ENCODE peak calls at places on chromosome 2, in seven cellular contexts. A, L, N, G, D, Q and F are unnamed samples.

GRCh38 chr2:133968446-133968845 is 285.4 kb upstream of the MGAT5 start:
- DNase-seq in A (no peak), L (no peak), N (no peak), G (no peak), D (no peak), Q (no peak), F (no peak)

GRCh38 chr2:124024491-124025348 is at the start of gene CNTNAP5:
- DNase-seq in A (no peak), L (peak; percentile 35), N (peak; percentile 6), G (peak; percentile 1), D (no peak), Q (peak; percentile 65), F (no peak)

GRCh38 chr2:222311321-222311977 is 12.7 kb upstream of the PAX3 start:
- DNase-seq in A (no peak), L (no peak), N (no peak), G (no peak), D (no peak), Q (no peak), F (no peak)

GRCh38 chr2:120177011-120177621 is 46.1 kb downstream of the TMEM185B start:
- DNase-seq in A (peak; percentile 11), L (peak; percentile 18), N (no peak), G (no peak), D (no peak), Q (peak; percentile 70), F (no peak)

GRCh38 chr2:50401772-50402653 is 629.9 kb downstream of the NRXN1 start:
- DNase-seq in A (no peak), L (peak; percentile 28), N (peak; percentile 68), G (peak; percentile 9), D (peak; percentile 18), Q (no peak), F (no peak)

GRCh38 chr2:219497495-219498279 is 1.0 kb upstream of the GMPPA start:
- DNase-seq in A (peak; percentile 68), L (peak; percentile 81), N (peak; percentile 53), G (no peak), D (peak; percentile 81), Q (peak; percentile 94), F (no peak)

GRCh38 chr2:70978388-70979357 is at the start of gene ANKRD53:
- DNase-seq in A (no peak), L (peak; percentile 55), N (no peak), G (no peak), D (no peak), Q (peak; percentile 78), F (no peak)

GRCh38 chr2:109516445-109517117 is 97.2 kb downstream of the SEPTIN10 start:
- DNase-seq in A (no peak), L (peak; percentile 31), N (peak; percentile 27), G (no peak), D (peak; percentile 61), Q (no peak), F (no peak)

GRCh38 chr2:240595381-240596079 is 9.0 kb downstream of the CAPN10 start:
- DNase-seq in A (peak; percentile 7), L (peak; percentile 13), N (peak; percentile 42), G (no peak), D (no peak), Q (peak; percentile 55), F (no peak)

GRCh38 chr2:177298191-177298590 is 33.7 kb upstream of the NFE2L2 start:
- DNase-seq in A (no peak), L (no peak), N (no peak), G (no peak), D (peak; percentile 18), Q (no peak), F (peak; percentile 49)

GRCh38 chr2:177598321-177598922 is 205.8 kb downstream of the AGPS start:
- DNase-seq in A (no peak), L (no peak), N (no peak), G (no peak), D (no peak), Q (no peak), F (peak; percentile 13)

GRCh38 chr2:120539937-120540718 is 194.2 kb downstream of the INHBB start:
- DNase-seq in A (peak; percentile 59), L (peak; percentile 71), N (peak; percentile 85), G (peak; percentile 67), D (peak; percentile 79), Q (peak; percentile 96), F (peak; percentile 78)

GRCh38 chr2:190138032-190138431 is 75.5 kb upstream of the MSTN start:
- DNase-seq in A (no peak), L (no peak), N (no peak), G (no peak), D (no peak), Q (no peak), F (no peak)

GRCh38 chr2:12807907-12808810 is 91.4 kb downstream of the TRIB2 start:
- DNase-seq in A (no peak), L (peak; percentile 30), N (no peak), G (no peak), D (no peak), Q (no peak), F (no peak)

GRCh38 chr2:96954490-96954846 is 31.9 kb downstream of the FAM178B start:
- DNase-seq in A (no peak), L (no peak), N (no peak), G (no peak), D (no peak), Q (no peak), F (no peak)

GRCh38 chr2:235685024-235685721 is 191.3 kb downstream of the AGAP1 start:
- DNase-seq in A (no peak), L (no peak), N (peak; percentile 45), G (no peak), D (no peak), Q (no peak), F (no peak)

GRCh38 chr2:9565436-9566153 is 10.0 kb upstream of the ADAM17 start:
- DNase-seq in A (peak; percentile 80), L (peak; percentile 94), N (peak; percentile 90), G (peak; percentile 91), D (peak; percentile 74), Q (peak; percentile 84), F (peak; percentile 87)

GRCh38 chr2:165675551-165675968 is 118.5 kb downstream of the GALNT3 start:
- DNase-seq in A (no peak), L (no peak), N (peak; percentile 2), G (peak; percentile 10), D (no peak), Q (no peak), F (no peak)

GRCh38 chr2:119431155-119431975 is at the start of gene TMEM37:
- DNase-seq in A (no peak), L (peak; percentile 83), N (peak; percentile 38), G (no peak), D (peak; percentile 45), Q (peak; percentile 84), F (no peak)

GRCh38 chr2:130901061-130901460 is 64.3 kb downstream of the ARHGEF4 start:
- DNase-seq in A (no peak), L (no peak), N (no peak), G (no peak), D (no peak), Q (no peak), F (no peak)
- H3K4me3 ChIP-seq in A (no peak overlapping the region), L (no peak overlapping the region), N (no peak overlapping the region), G (no peak overlapping the region), D (no peak overlapping the region), Q (no peak overlapping the region), F (no peak overlapping the region)

GRCh38 chr2:18899725-18900124 is 310.4 kb upstream of the NT5C1B start:
- DNase-seq in A (no peak), L (no peak), N (no peak), G (no peak), D (no peak), Q (no peak), F (no peak)

GRCh38 chr2:18898271-18898670 is 308.9 kb upstream of the NT5C1B start:
- DNase-seq in A (no peak), L (no peak), N (no peak), G (no peak), D (no peak), Q (no peak), F (no peak)

GRCh38 chr2:18900691-18901113 is 311.3 kb upstream of the NT5C1B start:
- DNase-seq in A (no peak), L (peak; percentile 27), N (no peak), G (no peak), D (no peak), Q (peak; percentile 57), F (no peak)

GRCh38 chr2:18903750-18904149 is 314.4 kb upstream of the NT5C1B start:
- DNase-seq in A (no peak), L (no peak), N (no peak), G (peak; percentile 54), D (no peak), Q (no peak), F (no peak)

DNA sequence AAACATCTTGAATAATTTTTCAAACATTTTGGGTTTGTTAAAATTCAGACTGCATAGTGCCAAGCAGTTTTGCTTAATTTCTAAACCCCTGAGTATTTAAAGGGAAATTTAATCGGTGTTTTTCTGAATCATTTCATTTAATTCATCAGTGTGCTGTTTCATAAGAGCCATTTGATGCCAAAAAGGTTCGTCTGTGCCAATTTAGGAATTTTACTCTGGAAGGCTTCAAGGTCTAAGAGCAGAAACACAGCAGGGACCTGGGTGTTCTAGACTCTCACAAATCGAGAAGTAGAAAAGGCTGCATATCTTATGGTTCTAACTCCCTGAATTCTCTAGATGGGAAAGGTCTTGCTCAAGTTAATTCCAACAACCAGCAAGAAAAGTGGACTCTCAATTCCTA is 311.9 kb upstream of the NT5C1B start:
- DNase-seq in A (no peak), L (peak; percentile 23), N (no peak), G (no peak), D (no peak), Q (no peak), F (no peak)
- H3K36me3 ChIP-seq in A (no peaks in the 10 kb centered on the region), L (no peaks in the 10 kb centered on the region), N (no peaks in the 10 kb centered on the region), G (no peaks in the 10 kb centered on the region), D (no peaks in the 10 kb centered on the region), Q (no peaks in the 10 kb centered on the region), F (no peaks in the 10 kb centered on the region)

GRCh38 chr2:174039551-174040416 is 74.6 kb upstream of the SP3 start:
- DNase-seq in A (peak; percentile 54), L (peak; percentile 86), N (peak; percentile 87), G (peak; percentile 82), D (peak; percentile 91), Q (peak; percentile 92), F (peak; percentile 70)
- H3K4me3 ChIP-seq in A (peak overlapping the region; percentile 26), L (no peak overlapping the region), N (no peak overlapping the region), G (no peak overlapping the region), D (no peak overlapping the region), Q (peak overlapping the region; percentile 40), F (no peak overlapping the region)

GRCh38 chr2:201158111-201158929 is 24.6 kb upstream of the CASP10 start:
- DNase-seq in A (peak; percentile 59), L (peak; percentile 89), N (peak; percentile 78), G (peak; percentile 48), D (peak; percentile 76), Q (no peak), F (peak; percentile 31)
- H3K36me3 ChIP-seq in A (peaks cover 76% of the 10 kb centered on the region), L (no peaks in the 10 kb centered on the region), N (peaks cover 68% of the 10 kb centered on the region), G (no peaks in the 10 kb centered on the region), D (peaks cover 84% of the 10 kb centered on the region), Q (peaks cover 7% of the 10 kb centered on the region), F (peaks cover 16% of the 10 kb centered on the region)

DNA sequence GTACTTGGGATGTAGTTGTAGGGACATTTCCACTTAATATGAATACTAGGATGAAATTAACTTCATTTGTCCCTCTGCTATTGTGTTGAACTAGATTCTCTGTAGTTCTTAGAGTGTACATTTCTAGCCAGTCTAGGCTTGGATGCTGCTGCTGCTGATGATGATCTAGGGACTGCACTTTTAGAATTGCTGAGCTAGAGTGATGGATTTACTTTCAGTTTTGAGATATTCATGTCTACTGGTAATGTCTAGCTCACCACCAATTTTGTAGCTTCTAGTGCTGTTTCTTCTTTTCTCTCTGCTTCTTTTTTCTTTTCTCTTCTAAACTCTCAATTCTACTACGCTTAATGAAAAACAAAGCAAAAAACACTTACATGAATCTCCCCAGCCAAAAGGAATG is 49.4 kb downstream of the MRPS9 start:
- DNase-seq in A (no peak), L (no peak), N (no peak), G (no peak), D (no peak), Q (no peak), F (no peak)
- H3K4me3 ChIP-seq in A (no peak overlapping the region), L (no peak overlapping the region), N (no peak overlapping the region), G (no peak overlapping the region), D (no peak overlapping the region), Q (no peak overlapping the region), F (no peak overlapping the region)

GRCh38 chr2:77666251-77666980 is 144.2 kb upstream of the LRRTM4 start:
- DNase-seq in A (no peak), L (no peak), N (no peak), G (no peak), D (no peak), Q (no peak), F (no peak)
- H3K36me3 ChIP-seq in A (no peaks in the 10 kb centered on the region), L (no peaks in the 10 kb centered on the region), N (no peaks in the 10 kb centered on the region), G (no peaks in the 10 kb centered on the region), D (no peaks in the 10 kb centered on the region), Q (no peaks in the 10 kb centered on the region), F (no peaks in the 10 kb centered on the region)